ENCODE peak calls at places on chromosomes 2 and 18, in eight cellular contexts. One of them, this sample, is unnamed.

GRCh38 chr2:39521876-39522517 is 84.9 kb upstream of the MAP4K3 start:
- DNase-seq in ascending aorta: no peak
- DNase-seq in endodermal cell: no peak
- DNase-seq in foreskin fibroblast: peak; percentile 49
- DNase-seq in neural progenitor cell: no peak
- DNase-seq in left ventricle myocardium inferior: no peak
- DNase-seq in CD8-positive, alpha-beta T cell: no peak
- DNase-seq in Peyer's patch: no peak
- DNase-seq in this sample: no peak

GRCh38 chr18:4196358-4196757 is 258.7 kb downstream of the DLGAP1 start:
- DNase-seq in ascending aorta: no peak
- DNase-seq in endodermal cell: no peak
- DNase-seq in foreskin fibroblast: no peak
- DNase-seq in neural progenitor cell: no peak
- DNase-seq in left ventricle myocardium inferior: no peak
- DNase-seq in CD8-positive, alpha-beta T cell: no peak
- DNase-seq in Peyer's patch: no peak
- DNase-seq in this sample: no peak

GRCh38 chr2:23385748-23386421 is 906 bp downstream of the KLHL29 start:
- DNase-seq in ascending aorta: no peak
- DNase-seq in endodermal cell: peak; percentile 71
- DNase-seq in foreskin fibroblast: peak; percentile 62
- DNase-seq in neural progenitor cell: peak; percentile 60
- DNase-seq in left ventricle myocardium inferior: peak; percentile 33
- DNase-seq in CD8-positive, alpha-beta T cell: no peak
- DNase-seq in Peyer's patch: peak; percentile 15
- DNase-seq in this sample: peak; percentile 38

GRCh38 chr2:40004336-40004735 is 225.3 kb upstream of the THUMPD2 start:
- DNase-seq in ascending aorta: no peak
- DNase-seq in endodermal cell: no peak
- DNase-seq in foreskin fibroblast: peak; percentile 62
- DNase-seq in neural progenitor cell: no peak
- DNase-seq in left ventricle myocardium inferior: no peak
- DNase-seq in CD8-positive, alpha-beta T cell: no peak
- DNase-seq in Peyer's patch: no peak
- DNase-seq in this sample: no peak

GRCh38 chr2:287471-287885 is 413 bp downstream of the ALKAL2 start:
- DNase-seq in ascending aorta: no peak
- DNase-seq in endodermal cell: peak; percentile 80
- DNase-seq in foreskin fibroblast: peak; percentile 61
- DNase-seq in neural progenitor cell: peak; percentile 68
- DNase-seq in left ventricle myocardium inferior: no peak
- DNase-seq in CD8-positive, alpha-beta T cell: no peak
- DNase-seq in Peyer's patch: no peak
- DNase-seq in this sample: no peak

GRCh38 chr2:178177066-178177679 is 17.1 kb upstream of the OSBPL6 start:
- DNase-seq in ascending aorta: no peak
- DNase-seq in endodermal cell: no peak
- DNase-seq in foreskin fibroblast: peak; percentile 58
- DNase-seq in neural progenitor cell: no peak
- DNase-seq in left ventricle myocardium inferior: no peak
- DNase-seq in CD8-positive, alpha-beta T cell: no peak
- DNase-seq in Peyer's patch: no peak
- DNase-seq in this sample: no peak

GRCh38 chr2:186780701-186781316 is 68.2 kb downstream of the ZSWIM2 start:
- DNase-seq in ascending aorta: no peak
- DNase-seq in endodermal cell: peak; percentile 80
- DNase-seq in foreskin fibroblast: peak; percentile 8
- DNase-seq in neural progenitor cell: peak; percentile 70
- DNase-seq in left ventricle myocardium inferior: no peak
- DNase-seq in CD8-positive, alpha-beta T cell: no peak
- DNase-seq in Peyer's patch: no peak
- DNase-seq in this sample: peak; percentile 6

GRCh38 chr2:240868286-240869108 is at the start of gene AGXT:
- DNase-seq in ascending aorta: peak; percentile 1
- DNase-seq in endodermal cell: peak; percentile 44
- DNase-seq in foreskin fibroblast: peak; percentile 54
- DNase-seq in neural progenitor cell: no peak
- DNase-seq in left ventricle myocardium inferior: no peak
- DNase-seq in CD8-positive, alpha-beta T cell: no peak
- DNase-seq in Peyer's patch: no peak
- DNase-seq in this sample: no peak

GRCh38 chr2:16303761-16304160 is 361.9 kb downstream of the CYRIA start:
- DNase-seq in ascending aorta: no peak
- DNase-seq in endodermal cell: peak; percentile 70
- DNase-seq in foreskin fibroblast: no peak
- DNase-seq in neural progenitor cell: peak; percentile 34
- DNase-seq in left ventricle myocardium inferior: no peak
- DNase-seq in CD8-positive, alpha-beta T cell: no peak
- DNase-seq in Peyer's patch: no peak
- DNase-seq in this sample: no peak

GRCh38 chr2:102839668-102840388 is 78.0 kb downstream of the TMEM182 start:
- DNase-seq in ascending aorta: no peak
- DNase-seq in endodermal cell: peak; percentile 83
- DNase-seq in foreskin fibroblast: peak; percentile 52
- DNase-seq in neural progenitor cell: peak; percentile 74
- DNase-seq in left ventricle myocardium inferior: no peak
- DNase-seq in CD8-positive, alpha-beta T cell: no peak
- DNase-seq in Peyer's patch: no peak
- DNase-seq in this sample: peak; percentile 21

GRCh38 chr18:3051718-3052410 is 38.9 kb upstream of the LPIN2 start:
- DNase-seq in ascending aorta: no peak
- DNase-seq in endodermal cell: peak; percentile 39
- DNase-seq in foreskin fibroblast: no peak
- DNase-seq in neural progenitor cell: no peak
- DNase-seq in left ventricle myocardium inferior: no peak
- DNase-seq in CD8-positive, alpha-beta T cell: no peak
- DNase-seq in Peyer's patch: no peak
- DNase-seq in this sample: no peak

DNA sequence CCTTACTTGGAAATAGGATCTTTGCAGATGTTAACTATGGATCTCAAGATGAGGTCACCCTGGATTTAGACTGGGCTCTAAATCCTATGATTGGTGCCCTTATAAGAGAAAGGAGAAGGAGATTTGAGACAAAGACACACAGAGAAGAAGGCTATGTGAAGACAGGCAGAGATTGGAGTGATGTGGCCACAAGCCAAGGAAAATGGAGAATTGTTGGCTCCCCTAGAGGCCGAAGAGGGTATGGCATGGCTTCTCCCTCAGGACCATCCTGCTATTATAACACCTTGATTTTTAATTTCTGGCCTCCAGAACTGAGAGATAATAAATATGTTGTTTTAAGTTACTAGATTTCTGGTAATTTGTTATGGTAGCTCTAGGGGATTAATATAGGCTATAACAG is 7.6 kb downstream of the CYBRD1 start:
- DNase-seq in ascending aorta: no peak
- DNase-seq in endodermal cell: peak; percentile 60
- DNase-seq in foreskin fibroblast: peak; percentile 21
- DNase-seq in neural progenitor cell: no peak
- DNase-seq in left ventricle myocardium inferior: no peak
- DNase-seq in CD8-positive, alpha-beta T cell: no peak
- DNase-seq in Peyer's patch: no peak
- DNase-seq in this sample: no peak
- TF ChIP-seq CTCF in ascending aorta: peak; percentile 44
- TF ChIP-seq CTCF in endodermal cell: peak; percentile 76
- TF ChIP-seq CTCF in foreskin fibroblast: peak; percentile 50
- TF ChIP-seq CTCF in neural progenitor cell: peak; percentile 50
- TF ChIP-seq CTCF in left ventricle myocardium inferior: peak; percentile 48
- TF ChIP-seq CTCF in CD8-positive, alpha-beta T cell: peak; percentile 35
- TF ChIP-seq CTCF in Peyer's patch: peak; percentile 34
- TF ChIP-seq CTCF in this sample: peak; percentile 53

GRCh38 chr2:135799738-135800137 is 37.2 kb downstream of the LCT start:
- DNase-seq in ascending aorta: no peak
- DNase-seq in endodermal cell: no peak
- DNase-seq in foreskin fibroblast: no peak
- DNase-seq in neural progenitor cell: no peak
- DNase-seq in left ventricle myocardium inferior: no peak
- DNase-seq in CD8-positive, alpha-beta T cell: no peak
- DNase-seq in Peyer's patch: no peak
- DNase-seq in this sample: no peak

GRCh38 chr2:135796606-135797005 is 40.4 kb downstream of the LCT start:
- DNase-seq in ascending aorta: no peak
- DNase-seq in endodermal cell: no peak
- DNase-seq in foreskin fibroblast: no peak
- DNase-seq in neural progenitor cell: no peak
- DNase-seq in left ventricle myocardium inferior: no peak
- DNase-seq in CD8-positive, alpha-beta T cell: no peak
- DNase-seq in Peyer's patch: no peak
- DNase-seq in this sample: no peak

GRCh38 chr2:135798275-135798705 is 38.7 kb downstream of the LCT start:
- DNase-seq in ascending aorta: no peak
- DNase-seq in endodermal cell: no peak
- DNase-seq in foreskin fibroblast: no peak
- DNase-seq in neural progenitor cell: no peak
- DNase-seq in left ventricle myocardium inferior: no peak
- DNase-seq in CD8-positive, alpha-beta T cell: no peak
- DNase-seq in Peyer's patch: no peak
- DNase-seq in this sample: no peak

GRCh38 chr2:135798762-135799161 is 38.2 kb downstream of the LCT start:
- DNase-seq in ascending aorta: no peak
- DNase-seq in endodermal cell: no peak
- DNase-seq in foreskin fibroblast: peak; percentile 42
- DNase-seq in neural progenitor cell: no peak
- DNase-seq in left ventricle myocardium inferior: no peak
- DNase-seq in CD8-positive, alpha-beta T cell: no peak
- DNase-seq in Peyer's patch: no peak
- DNase-seq in this sample: no peak

DNA sequence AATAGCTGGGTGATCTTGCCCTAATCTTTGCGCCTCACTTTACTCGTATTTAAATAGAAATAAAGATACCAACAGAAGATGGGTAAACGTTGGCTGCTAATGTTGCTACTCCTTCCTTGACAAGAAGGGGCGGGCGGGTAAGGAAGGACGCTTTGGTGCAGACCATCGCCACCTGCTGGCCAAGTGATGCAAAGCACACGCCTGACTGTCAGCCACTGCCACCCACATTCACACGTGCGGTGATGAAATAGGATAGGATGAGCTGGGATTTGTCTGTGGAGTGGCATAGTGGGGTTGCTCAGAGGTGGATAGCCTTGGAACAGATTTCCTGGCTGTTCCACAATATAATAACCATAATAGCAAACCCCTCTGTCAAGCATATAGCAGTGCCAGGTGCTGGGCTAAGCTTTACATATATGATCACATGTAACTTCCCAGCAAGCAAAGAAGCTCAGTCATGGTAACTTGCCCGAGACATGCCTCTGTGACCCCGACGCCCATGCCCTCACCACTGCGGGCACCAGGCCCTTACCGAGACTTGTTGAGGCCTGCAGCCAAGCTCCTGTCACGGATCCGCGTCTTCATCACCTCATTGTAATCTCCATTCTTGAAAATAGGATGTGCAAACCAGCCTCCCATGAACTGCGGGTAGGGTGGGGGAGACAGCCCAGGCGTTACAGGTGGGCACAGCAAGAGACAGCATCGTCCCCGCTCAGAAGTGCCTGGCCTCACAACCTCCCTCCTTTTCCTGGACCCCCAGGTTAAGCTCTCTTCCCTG is 39.3 kb downstream of the LCT start:
- DNase-seq in ascending aorta: no peak
- DNase-seq in endodermal cell: peak; percentile 94
- DNase-seq in foreskin fibroblast: peak; percentile 91
- DNase-seq in neural progenitor cell: peak; percentile 86
- DNase-seq in left ventricle myocardium inferior: peak; percentile 58
- DNase-seq in CD8-positive, alpha-beta T cell: peak; percentile 84
- DNase-seq in Peyer's patch: peak; percentile 67
- DNase-seq in this sample: peak; percentile 71
- TF ChIP-seq CTCF in ascending aorta: peak; percentile 69
- TF ChIP-seq CTCF in endodermal cell: peak; percentile 97
- TF ChIP-seq CTCF in foreskin fibroblast: peak; percentile 98
- TF ChIP-seq CTCF in neural progenitor cell: peak; percentile 90
- TF ChIP-seq CTCF in left ventricle myocardium inferior: peak; percentile 90
- TF ChIP-seq CTCF in CD8-positive, alpha-beta T cell: peak; percentile 92
- TF ChIP-seq CTCF in Peyer's patch: peak; percentile 86
- TF ChIP-seq CTCF in this sample: peak; percentile 77

DNA sequence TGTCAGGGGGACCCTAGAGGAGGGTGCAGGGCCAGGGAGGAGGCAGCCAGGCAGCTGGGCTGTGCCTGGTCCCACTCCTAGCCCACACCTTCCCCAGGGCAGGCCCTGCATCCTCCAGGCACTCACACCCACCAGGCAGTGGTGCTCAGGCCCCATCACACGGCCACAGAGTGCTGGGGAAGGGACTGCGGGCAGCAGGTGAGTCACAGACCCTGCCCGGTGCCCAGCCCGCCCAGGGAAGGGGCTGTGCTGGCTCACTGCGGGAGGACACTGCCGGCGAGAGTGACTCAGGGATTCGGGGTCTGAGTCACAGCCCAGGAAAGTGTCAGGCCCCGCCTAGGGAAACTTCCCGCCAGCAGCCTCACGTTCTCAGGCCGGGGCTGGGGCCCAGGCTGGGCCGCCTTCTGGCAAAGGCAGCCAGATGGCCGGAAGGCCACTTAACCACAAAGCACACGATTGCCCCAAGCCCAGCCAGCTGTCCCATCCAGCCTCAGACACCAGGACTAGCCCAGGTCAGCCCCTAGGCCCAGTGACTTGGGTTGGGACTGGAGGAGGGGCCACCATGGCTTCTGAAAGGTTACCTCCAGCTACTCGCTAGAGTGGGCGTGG is 42.2 kb downstream of the BIN1 start:
- DNase-seq in ascending aorta: peak; percentile 88
- DNase-seq in endodermal cell: peak; percentile 96
- DNase-seq in foreskin fibroblast: peak; percentile 99
- DNase-seq in neural progenitor cell: peak; percentile 63
- DNase-seq in left ventricle myocardium inferior: peak; percentile 86
- DNase-seq in CD8-positive, alpha-beta T cell: no peak
- DNase-seq in Peyer's patch: no peak
- DNase-seq in this sample: peak; percentile 98
- TF ChIP-seq CTCF in ascending aorta: no peak
- TF ChIP-seq CTCF in endodermal cell: no peak
- TF ChIP-seq CTCF in foreskin fibroblast: no peak
- TF ChIP-seq CTCF in neural progenitor cell: no peak
- TF ChIP-seq CTCF in left ventricle myocardium inferior: no peak
- TF ChIP-seq CTCF in CD8-positive, alpha-beta T cell: no peak
- TF ChIP-seq CTCF in Peyer's patch: no peak
- TF ChIP-seq CTCF in this sample: no peak

DNA sequence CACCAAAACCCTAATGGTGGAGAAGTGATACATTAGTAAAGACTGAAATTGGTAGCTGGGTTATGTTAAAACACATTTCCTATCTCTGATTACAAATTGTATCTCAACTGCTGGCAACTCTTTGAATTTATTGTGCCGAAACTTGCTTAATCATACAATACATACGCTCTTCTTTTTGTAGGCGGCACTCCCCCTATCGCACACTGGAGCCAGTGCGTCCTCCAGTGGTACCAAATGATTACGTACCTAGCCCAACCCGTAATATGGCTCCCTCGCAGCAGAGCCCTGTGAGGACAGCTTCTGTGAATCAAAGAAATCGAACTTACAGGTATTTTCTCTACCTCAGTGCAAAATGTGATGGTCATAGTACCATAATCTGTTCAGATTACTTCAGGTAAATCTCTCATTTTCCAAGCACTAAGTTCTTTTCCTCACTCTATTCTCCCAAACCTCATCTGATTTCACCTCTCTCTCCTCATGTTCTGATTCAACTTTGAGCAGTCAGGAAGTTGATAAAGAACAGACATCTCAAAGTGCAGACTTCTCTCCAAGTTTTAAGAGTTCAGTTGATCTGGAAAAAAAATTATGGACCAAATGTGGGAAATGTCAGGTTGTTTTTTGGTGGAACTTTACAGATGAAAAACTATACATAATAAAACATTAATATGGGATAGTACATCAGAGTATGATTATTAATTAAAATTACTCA is 66.5 kb downstream of the ABI2 start:
- DNase-seq in ascending aorta: no peak
- DNase-seq in endodermal cell: peak; percentile 61
- DNase-seq in foreskin fibroblast: no peak
- DNase-seq in neural progenitor cell: peak; percentile 25
- DNase-seq in left ventricle myocardium inferior: no peak
- DNase-seq in CD8-positive, alpha-beta T cell: no peak
- DNase-seq in Peyer's patch: no peak
- DNase-seq in this sample: no peak
- TF ChIP-seq CTCF in ascending aorta: no peak
- TF ChIP-seq CTCF in endodermal cell: peak; percentile 70
- TF ChIP-seq CTCF in foreskin fibroblast: no peak
- TF ChIP-seq CTCF in neural progenitor cell: peak; percentile 53
- TF ChIP-seq CTCF in left ventricle myocardium inferior: no peak
- TF ChIP-seq CTCF in CD8-positive, alpha-beta T cell: no peak
- TF ChIP-seq CTCF in Peyer's patch: no peak
- TF ChIP-seq CTCF in this sample: no peak

This sample was measured in RWPE1.